ENCODE peak calls at places on chromosomes 4 and X, in ten cellular contexts. One of them, this sample, is unnamed.

GRCh38 chr4:74942251-74942917 is 9.5 kb downstream of the PARM1 start:
- DNase-seq in effector CD4-positive, alpha-beta T cell: no peak
- DNase-seq in PC-3: peak; percentile 53
- DNase-seq in right lobe of liver: no peak
- DNase-seq in substantia nigra: no peak
- DNase-seq in endothelial cell: no peak
- DNase-seq in activated T-cell treated with anti-CD3 and anti-CD28 coated beads for 1 hour: no peak
- DNase-seq in NCI-H1694 treated with DMSO at 0.1 percent for 48 hours: no peak
- DNase-seq in activated CD8-positive, alpha-beta memory T cell treated with anti-CD3 and anti-CD28 coated beads, Interleukin-2, amount 10 ng/mL, durations not matched to agents 7 days and 5 days: no peak
- DNase-seq in iris pigment epithelial cell: no peak
- DNase-seq in this sample: no peak

GRCh38 chr4:70667710-70668535 is 1.6 kb upstream of the JCHAIN start:
- DNase-seq in substantia nigra: no peak
- DNase-seq in activated CD8-positive, alpha-beta memory T cell treated with anti-CD3 and anti-CD28 coated beads, Interleukin-2, amount 10 ng/mL, durations not matched to agents 7 days and 5 days: no peak
- DNase-seq in NCI-H1694 treated with DMSO at 0.1 percent for 48 hours: no peak
- DNase-seq in effector CD4-positive, alpha-beta T cell: no peak
- DNase-seq in activated T-cell treated with anti-CD3 and anti-CD28 coated beads for 1 hour: no peak
- DNase-seq in iris pigment epithelial cell: peak; percentile 38
- DNase-seq in endothelial cell: no peak
- DNase-seq in PC-3: no peak
- DNase-seq in right lobe of liver: no peak
- DNase-seq in this sample: no peak

GRCh38 chrX:15680401-15680800 is 15.8 kb upstream of the CLTRN start:
- DNase-seq in right lobe of liver: no peak
- DNase-seq in activated CD8-positive, alpha-beta memory T cell treated with anti-CD3 and anti-CD28 coated beads, Interleukin-2, amount 10 ng/mL, durations not matched to agents 7 days and 5 days: peak; percentile 49
- DNase-seq in effector CD4-positive, alpha-beta T cell: no peak
- DNase-seq in PC-3: peak; percentile 58
- DNase-seq in NCI-H1694 treated with DMSO at 0.1 percent for 48 hours: no peak
- DNase-seq in activated T-cell treated with anti-CD3 and anti-CD28 coated beads for 1 hour: no peak
- DNase-seq in endothelial cell: no peak
- DNase-seq in iris pigment epithelial cell: peak; percentile 85
- DNase-seq in substantia nigra: no peak
- DNase-seq in this sample: no peak

GRCh38 chr4:77240469-77241066 is 83.6 kb downstream of the CCNG2 start:
- DNase-seq in iris pigment epithelial cell: peak; percentile 54
- DNase-seq in effector CD4-positive, alpha-beta T cell: peak; percentile 49
- DNase-seq in PC-3: peak; percentile 74
- DNase-seq in activated CD8-positive, alpha-beta memory T cell treated with anti-CD3 and anti-CD28 coated beads, Interleukin-2, amount 10 ng/mL, durations not matched to agents 7 days and 5 days: peak; percentile 77
- DNase-seq in right lobe of liver: peak; percentile 63
- DNase-seq in NCI-H1694 treated with DMSO at 0.1 percent for 48 hours: peak; percentile 20
- DNase-seq in endothelial cell: peak; percentile 85
- DNase-seq in substantia nigra: peak; percentile 51
- DNase-seq in activated T-cell treated with anti-CD3 and anti-CD28 coated beads for 1 hour: peak; percentile 37
- DNase-seq in this sample: peak; percentile 80

GRCh38 chr4:164252286-164252685 is 501.6 kb upstream of the SMIM31 start:
- DNase-seq in PC-3: no peak
- DNase-seq in NCI-H1694 treated with DMSO at 0.1 percent for 48 hours: no peak
- DNase-seq in effector CD4-positive, alpha-beta T cell: no peak
- DNase-seq in right lobe of liver: no peak
- DNase-seq in activated CD8-positive, alpha-beta memory T cell treated with anti-CD3 and anti-CD28 coated beads, Interleukin-2, amount 10 ng/mL, durations not matched to agents 7 days and 5 days: no peak
- DNase-seq in iris pigment epithelial cell: peak; percentile 15
- DNase-seq in activated T-cell treated with anti-CD3 and anti-CD28 coated beads for 1 hour: no peak
- DNase-seq in endothelial cell: no peak
- DNase-seq in substantia nigra: peak; percentile 85
- DNase-seq in this sample: peak; percentile 75

GRCh38 chrX:72003811-72004750 is 93.4 kb downstream of the NHSL2 start:
- DNase-seq in activated T-cell treated with anti-CD3 and anti-CD28 coated beads for 1 hour: no peak
- DNase-seq in iris pigment epithelial cell: peak; percentile 41
- DNase-seq in activated CD8-positive, alpha-beta memory T cell treated with anti-CD3 and anti-CD28 coated beads, Interleukin-2, amount 10 ng/mL, durations not matched to agents 7 days and 5 days: no peak
- DNase-seq in endothelial cell: peak; percentile 44
- DNase-seq in effector CD4-positive, alpha-beta T cell: no peak
- DNase-seq in PC-3: peak; percentile 42
- DNase-seq in NCI-H1694 treated with DMSO at 0.1 percent for 48 hours: no peak
- DNase-seq in right lobe of liver: no peak
- DNase-seq in substantia nigra: no peak
- DNase-seq in this sample: peak; percentile 63

GRCh38 chr4:21517460-21517859 is 431.1 kb downstream of the KCNIP4 start:
- DNase-seq in effector CD4-positive, alpha-beta T cell: no peak
- DNase-seq in endothelial cell: no peak
- DNase-seq in PC-3: no peak
- DNase-seq in substantia nigra: no peak
- DNase-seq in NCI-H1694 treated with DMSO at 0.1 percent for 48 hours: no peak
- DNase-seq in right lobe of liver: no peak
- DNase-seq in activated T-cell treated with anti-CD3 and anti-CD28 coated beads for 1 hour: no peak
- DNase-seq in iris pigment epithelial cell: no peak
- DNase-seq in activated CD8-positive, alpha-beta memory T cell treated with anti-CD3 and anti-CD28 coated beads, Interleukin-2, amount 10 ng/mL, durations not matched to agents 7 days and 5 days: no peak
- DNase-seq in this sample: no peak

GRCh38 chrX:140572724-140573123 is 67.9 kb upstream of the SOX3 start:
- DNase-seq in PC-3: peak; percentile 62
- DNase-seq in activated CD8-positive, alpha-beta memory T cell treated with anti-CD3 and anti-CD28 coated beads, Interleukin-2, amount 10 ng/mL, durations not matched to agents 7 days and 5 days: peak; percentile 40
- DNase-seq in effector CD4-positive, alpha-beta T cell: no peak
- DNase-seq in NCI-H1694 treated with DMSO at 0.1 percent for 48 hours: no peak
- DNase-seq in right lobe of liver: no peak
- DNase-seq in iris pigment epithelial cell: peak; percentile 34
- DNase-seq in substantia nigra: peak; percentile 15
- DNase-seq in activated T-cell treated with anti-CD3 and anti-CD28 coated beads for 1 hour: no peak
- DNase-seq in endothelial cell: peak; percentile 52
- DNase-seq in this sample: peak; percentile 58

GRCh38 chr4:83618431-83618830 is 82.5 kb downstream of the GPAT3 start:
- DNase-seq in PC-3: peak; percentile 75
- DNase-seq in activated T-cell treated with anti-CD3 and anti-CD28 coated beads for 1 hour: no peak
- DNase-seq in iris pigment epithelial cell: peak; percentile 82
- DNase-seq in activated CD8-positive, alpha-beta memory T cell treated with anti-CD3 and anti-CD28 coated beads, Interleukin-2, amount 10 ng/mL, durations not matched to agents 7 days and 5 days: no peak
- DNase-seq in NCI-H1694 treated with DMSO at 0.1 percent for 48 hours: no peak
- DNase-seq in substantia nigra: no peak
- DNase-seq in right lobe of liver: no peak
- DNase-seq in effector CD4-positive, alpha-beta T cell: no peak
- DNase-seq in endothelial cell: no peak
- DNase-seq in this sample: no peak

GRCh38 chr4:53804719-53805118 is 213.4 kb upstream of the LNX1 start:
- DNase-seq in substantia nigra: peak; percentile 36
- DNase-seq in iris pigment epithelial cell: no peak
- DNase-seq in effector CD4-positive, alpha-beta T cell: no peak
- DNase-seq in right lobe of liver: peak; percentile 69
- DNase-seq in activated CD8-positive, alpha-beta memory T cell treated with anti-CD3 and anti-CD28 coated beads, Interleukin-2, amount 10 ng/mL, durations not matched to agents 7 days and 5 days: peak; percentile 51
- DNase-seq in endothelial cell: no peak
- DNase-seq in NCI-H1694 treated with DMSO at 0.1 percent for 48 hours: no peak
- DNase-seq in activated T-cell treated with anti-CD3 and anti-CD28 coated beads for 1 hour: no peak
- DNase-seq in PC-3: peak; percentile 70
- DNase-seq in this sample: peak; percentile 59

GRCh38 chrX:129877401-129877800 is 28.6 kb upstream of the UTP14A start:
- DNase-seq in effector CD4-positive, alpha-beta T cell: no peak
- DNase-seq in activated T-cell treated with anti-CD3 and anti-CD28 coated beads for 1 hour: no peak
- DNase-seq in NCI-H1694 treated with DMSO at 0.1 percent for 48 hours: no peak
- DNase-seq in substantia nigra: no peak
- DNase-seq in activated CD8-positive, alpha-beta memory T cell treated with anti-CD3 and anti-CD28 coated beads, Interleukin-2, amount 10 ng/mL, durations not matched to agents 7 days and 5 days: no peak
- DNase-seq in right lobe of liver: no peak
- DNase-seq in endothelial cell: no peak
- DNase-seq in PC-3: no peak
- DNase-seq in iris pigment epithelial cell: peak; percentile 10
- DNase-seq in this sample: no peak

GRCh38 chrX:128543114-128543513 is 490.9 kb upstream of the ACTRT1 start:
- DNase-seq in NCI-H1694 treated with DMSO at 0.1 percent for 48 hours: no peak
- DNase-seq in iris pigment epithelial cell: no peak
- DNase-seq in activated CD8-positive, alpha-beta memory T cell treated with anti-CD3 and anti-CD28 coated beads, Interleukin-2, amount 10 ng/mL, durations not matched to agents 7 days and 5 days: no peak
- DNase-seq in endothelial cell: no peak
- DNase-seq in right lobe of liver: no peak
- DNase-seq in PC-3: no peak
- DNase-seq in activated T-cell treated with anti-CD3 and anti-CD28 coated beads for 1 hour: no peak
- DNase-seq in effector CD4-positive, alpha-beta T cell: no peak
- DNase-seq in substantia nigra: no peak
- DNase-seq in this sample: no peak

GRCh38 chr4:180521181-180521580 is 1722.0 kb upstream of the TENM3 start:
- DNase-seq in effector CD4-positive, alpha-beta T cell: no peak
- DNase-seq in iris pigment epithelial cell: peak; percentile 14
- DNase-seq in activated CD8-positive, alpha-beta memory T cell treated with anti-CD3 and anti-CD28 coated beads, Interleukin-2, amount 10 ng/mL, durations not matched to agents 7 days and 5 days: no peak
- DNase-seq in endothelial cell: no peak
- DNase-seq in PC-3: peak; percentile 11
- DNase-seq in activated T-cell treated with anti-CD3 and anti-CD28 coated beads for 1 hour: no peak
- DNase-seq in substantia nigra: no peak
- DNase-seq in right lobe of liver: no peak
- DNase-seq in NCI-H1694 treated with DMSO at 0.1 percent for 48 hours: no peak
- DNase-seq in this sample: no peak

GRCh38 chr4:186563761-186564160 is 8.4 kb upstream of the MTNR1A start:
- DNase-seq in PC-3: no peak
- DNase-seq in effector CD4-positive, alpha-beta T cell: no peak
- DNase-seq in right lobe of liver: no peak
- DNase-seq in iris pigment epithelial cell: no peak
- DNase-seq in substantia nigra: no peak
- DNase-seq in activated CD8-positive, alpha-beta memory T cell treated with anti-CD3 and anti-CD28 coated beads, Interleukin-2, amount 10 ng/mL, durations not matched to agents 7 days and 5 days: no peak
- DNase-seq in NCI-H1694 treated with DMSO at 0.1 percent for 48 hours: no peak
- DNase-seq in endothelial cell: no peak
- DNase-seq in activated T-cell treated with anti-CD3 and anti-CD28 coated beads for 1 hour: no peak
- DNase-seq in this sample: no peak

GRCh38 chr4:141102367-141102766 is 30.9 kb downstream of the RNF150 start:
- DNase-seq in iris pigment epithelial cell: peak; percentile 77
- DNase-seq in endothelial cell: no peak
- DNase-seq in activated T-cell treated with anti-CD3 and anti-CD28 coated beads for 1 hour: no peak
- DNase-seq in effector CD4-positive, alpha-beta T cell: no peak
- DNase-seq in activated CD8-positive, alpha-beta memory T cell treated with anti-CD3 and anti-CD28 coated beads, Interleukin-2, amount 10 ng/mL, durations not matched to agents 7 days and 5 days: no peak
- DNase-seq in right lobe of liver: no peak
- DNase-seq in NCI-H1694 treated with DMSO at 0.1 percent for 48 hours: no peak
- DNase-seq in substantia nigra: no peak
- DNase-seq in PC-3: peak; percentile 77
- DNase-seq in this sample: no peak

GRCh38 chrX:47574609-47575325 is 7.5 kb upstream of the TIMP1 start:
- DNase-seq in activated CD8-positive, alpha-beta memory T cell treated with anti-CD3 and anti-CD28 coated beads, Interleukin-2, amount 10 ng/mL, durations not matched to agents 7 days and 5 days: no peak
- DNase-seq in activated T-cell treated with anti-CD3 and anti-CD28 coated beads for 1 hour: no peak
- DNase-seq in PC-3: no peak
- DNase-seq in right lobe of liver: no peak
- DNase-seq in iris pigment epithelial cell: peak; percentile 22
- DNase-seq in substantia nigra: no peak
- DNase-seq in NCI-H1694 treated with DMSO at 0.1 percent for 48 hours: no peak
- DNase-seq in effector CD4-positive, alpha-beta T cell: no peak
- DNase-seq in endothelial cell: no peak
- DNase-seq in this sample: no peak

GRCh38 chr4:145530662-145531061 is 49.0 kb downstream of the SMAD1 start:
- DNase-seq in right lobe of liver: no peak
- DNase-seq in activated T-cell treated with anti-CD3 and anti-CD28 coated beads for 1 hour: no peak
- DNase-seq in substantia nigra: no peak
- DNase-seq in iris pigment epithelial cell: no peak
- DNase-seq in endothelial cell: no peak
- DNase-seq in activated CD8-positive, alpha-beta memory T cell treated with anti-CD3 and anti-CD28 coated beads, Interleukin-2, amount 10 ng/mL, durations not matched to agents 7 days and 5 days: no peak
- DNase-seq in NCI-H1694 treated with DMSO at 0.1 percent for 48 hours: no peak
- DNase-seq in PC-3: peak; percentile 72
- DNase-seq in effector CD4-positive, alpha-beta T cell: no peak
- DNase-seq in this sample: no peak

GRCh38 chrX:27918799-27919198 is 62.5 kb downstream of the DCAF8L1 start:
- DNase-seq in activated CD8-positive, alpha-beta memory T cell treated with anti-CD3 and anti-CD28 coated beads, Interleukin-2, amount 10 ng/mL, durations not matched to agents 7 days and 5 days: no peak
- DNase-seq in right lobe of liver: no peak
- DNase-seq in iris pigment epithelial cell: peak; percentile 39
- DNase-seq in PC-3: peak; percentile 46
- DNase-seq in substantia nigra: no peak
- DNase-seq in effector CD4-positive, alpha-beta T cell: no peak
- DNase-seq in endothelial cell: no peak
- DNase-seq in activated T-cell treated with anti-CD3 and anti-CD28 coated beads for 1 hour: no peak
- DNase-seq in NCI-H1694 treated with DMSO at 0.1 percent for 48 hours: no peak
- DNase-seq in this sample: peak; percentile 9

GRCh38 chr4:147440442-147440841 is 40.5 kb upstream of the EDNRA start:
- DNase-seq in activated CD8-positive, alpha-beta memory T cell treated with anti-CD3 and anti-CD28 coated beads, Interleukin-2, amount 10 ng/mL, durations not matched to agents 7 days and 5 days: no peak
- DNase-seq in effector CD4-positive, alpha-beta T cell: no peak
- DNase-seq in PC-3: no peak
- DNase-seq in substantia nigra: no peak
- DNase-seq in endothelial cell: no peak
- DNase-seq in right lobe of liver: no peak
- DNase-seq in NCI-H1694 treated with DMSO at 0.1 percent for 48 hours: no peak
- DNase-seq in activated T-cell treated with anti-CD3 and anti-CD28 coated beads for 1 hour: no peak
- DNase-seq in iris pigment epithelial cell: no peak
- DNase-seq in this sample: no peak

GRCh38 chr4:87848622-87849351 is 16.0 kb downstream of the MEPE start:
- DNase-seq in substantia nigra: peak; percentile 82
- DNase-seq in NCI-H1694 treated with DMSO at 0.1 percent for 48 hours: peak; percentile 62
- DNase-seq in effector CD4-positive, alpha-beta T cell: no peak
- DNase-seq in right lobe of liver: no peak
- DNase-seq in PC-3: peak; percentile 55
- DNase-seq in activated CD8-positive, alpha-beta memory T cell treated with anti-CD3 and anti-CD28 coated beads, Interleukin-2, amount 10 ng/mL, durations not matched to agents 7 days and 5 days: peak; percentile 54
- DNase-seq in iris pigment epithelial cell: peak; percentile 77
- DNase-seq in activated T-cell treated with anti-CD3 and anti-CD28 coated beads for 1 hour: no peak
- DNase-seq in endothelial cell: peak; percentile 27
- DNase-seq in this sample: peak; percentile 73

GRCh38 chr4:99885063-99885664 is 9.1 kb downstream of the LAMTOR3 start:
- DNase-seq in right lobe of liver: no peak
- DNase-seq in PC-3: peak; percentile 54
- DNase-seq in endothelial cell: peak; percentile 17
- DNase-seq in substantia nigra: no peak
- DNase-seq in activated CD8-positive, alpha-beta memory T cell treated with anti-CD3 and anti-CD28 coated beads, Interleukin-2, amount 10 ng/mL, durations not matched to agents 7 days and 5 days: peak; percentile 55
- DNase-seq in effector CD4-positive, alpha-beta T cell: peak; percentile 19
- DNase-seq in NCI-H1694 treated with DMSO at 0.1 percent for 48 hours: no peak
- DNase-seq in iris pigment epithelial cell: peak; percentile 32
- DNase-seq in activated T-cell treated with anti-CD3 and anti-CD28 coated beads for 1 hour: no peak
- DNase-seq in this sample: peak; percentile 55

GRCh38 chrX:81414630-81415029 is 212.7 kb downstream of the SH3BGRL start:
- DNase-seq in activated CD8-positive, alpha-beta memory T cell treated with anti-CD3 and anti-CD28 coated beads, Interleukin-2, amount 10 ng/mL, durations not matched to agents 7 days and 5 days: no peak
- DNase-seq in right lobe of liver: no peak
- DNase-seq in endothelial cell: no peak
- DNase-seq in activated T-cell treated with anti-CD3 and anti-CD28 coated beads for 1 hour: no peak
- DNase-seq in PC-3: peak; percentile 38
- DNase-seq in NCI-H1694 treated with DMSO at 0.1 percent for 48 hours: no peak
- DNase-seq in substantia nigra: no peak
- DNase-seq in effector CD4-positive, alpha-beta T cell: no peak
- DNase-seq in iris pigment epithelial cell: no peak
- DNase-seq in this sample: no peak

GRCh38 chr4:143514432-143514831 is 930 bp downstream of the SMARCA5 start:
- DNase-seq in right lobe of liver: peak; percentile 59
- DNase-seq in activated CD8-positive, alpha-beta memory T cell treated with anti-CD3 and anti-CD28 coated beads, Interleukin-2, amount 10 ng/mL, durations not matched to agents 7 days and 5 days: peak; percentile 56
- DNase-seq in effector CD4-positive, alpha-beta T cell: peak; percentile 6
- DNase-seq in activated T-cell treated with anti-CD3 and anti-CD28 coated beads for 1 hour: no peak
- DNase-seq in iris pigment epithelial cell: peak; percentile 66
- DNase-seq in substantia nigra: peak; percentile 56
- DNase-seq in endothelial cell: peak; percentile 51
- DNase-seq in PC-3: peak; percentile 33
- DNase-seq in NCI-H1694 treated with DMSO at 0.1 percent for 48 hours: no peak
- DNase-seq in this sample: peak; percentile 78

GRCh38 chr4:80035336-80035735 is 37.7 kb downstream of the ANTXR2 start:
- DNase-seq in PC-3: no peak
- DNase-seq in effector CD4-positive, alpha-beta T cell: no peak
- DNase-seq in endothelial cell: peak; percentile 29
- DNase-seq in activated CD8-positive, alpha-beta memory T cell treated with anti-CD3 and anti-CD28 coated beads, Interleukin-2, amount 10 ng/mL, durations not matched to agents 7 days and 5 days: peak; percentile 59
- DNase-seq in NCI-H1694 treated with DMSO at 0.1 percent for 48 hours: no peak
- DNase-seq in activated T-cell treated with anti-CD3 and anti-CD28 coated beads for 1 hour: no peak
- DNase-seq in iris pigment epithelial cell: no peak
- DNase-seq in right lobe of liver: no peak
- DNase-seq in substantia nigra: no peak
- DNase-seq in this sample: peak; percentile 37

GRCh38 chrX:259692-260355 is 21.4 kb upstream of the PLCXD1 start:
- DNase-seq in effector CD4-positive, alpha-beta T cell: no peak
- DNase-seq in iris pigment epithelial cell: no peak
- DNase-seq in activated CD8-positive, alpha-beta memory T cell treated with anti-CD3 and anti-CD28 coated beads, Interleukin-2, amount 10 ng/mL, durations not matched to agents 7 days and 5 days: peak; percentile 41
- DNase-seq in PC-3: no peak
- DNase-seq in right lobe of liver: no peak
- DNase-seq in endothelial cell: no peak
- DNase-seq in NCI-H1694 treated with DMSO at 0.1 percent for 48 hours: no peak
- DNase-seq in substantia nigra: no peak
- DNase-seq in activated T-cell treated with anti-CD3 and anti-CD28 coated beads for 1 hour: no peak
- DNase-seq in this sample: no peak

GRCh38 chrX:115138040-115138439 is 51.2 kb upstream of the RBMXL3 start:
- DNase-seq in activated CD8-positive, alpha-beta memory T cell treated with anti-CD3 and anti-CD28 coated beads, Interleukin-2, amount 10 ng/mL, durations not matched to agents 7 days and 5 days: no peak
- DNase-seq in iris pigment epithelial cell: no peak
- DNase-seq in activated T-cell treated with anti-CD3 and anti-CD28 coated beads for 1 hour: no peak
- DNase-seq in endothelial cell: no peak
- DNase-seq in NCI-H1694 treated with DMSO at 0.1 percent for 48 hours: no peak
- DNase-seq in substantia nigra: no peak
- DNase-seq in right lobe of liver: no peak
- DNase-seq in effector CD4-positive, alpha-beta T cell: no peak
- DNase-seq in PC-3: no peak
- DNase-seq in this sample: no peak

This sample was measured in NCI-H82.